ENCODE peak calls at places on chromosome 1, in nine cellular contexts. J is fibroblast of lung, T is Panc1, V is left cardiac atrium, B is NCI-H2029, N is psoas muscle, W is H4, C is KBM-7, K is HFF-Myc. M is an unnamed sample.
A peak's percentile ranks its signal among the peaks of the same experiment; 100 is the strongest.

GRCh38 chr1:173255214-173255813 is 48.2 kb upstream of the TNFSF4 start:
- DNase-seq in J (peak; percentile 39), T (no peak), V (no peak), B (no peak), N (no peak), W (peak; percentile 14), C (peak; percentile 63), K (peak; percentile 24), M (no peak)

GRCh38 chr1:233668146-233668724 is 54.3 kb downstream of the KCNK1 start:
- DNase-seq in J (peak; percentile 2), T (no peak), V (no peak), B (no peak), N (no peak), W (no peak), C (no peak), K (peak; percentile 74), M (no peak)

GRCh38 chr1:192108143-192108542 is 50.1 kb upstream of the RGS18 start:
- DNase-seq in J (no peak), T (no peak), V (no peak), B (no peak), N (no peak), W (no peak), C (no peak), K (no peak), M (no peak)

GRCh38 chr1:31581821-31582810 is 5.8 kb downstream of the TINAGL1 start:
- DNase-seq in J (no peak), T (no peak), V (no peak), B (no peak), N (no peak), W (no peak), C (no peak), K (no peak), M (no peak)

GRCh38 chr1:201705389-201705788 is 123.6 kb upstream of the IPO9 start:
- DNase-seq in J (no peak), T (no peak), V (no peak), B (no peak), N (no peak), W (no peak), C (no peak), K (no peak), M (no peak)

GRCh38 chr1:46725736-46726108 is 6.8 kb upstream of the EFCAB14 start:
- DNase-seq in J (peak; percentile 45), T (no peak), V (no peak), B (no peak), N (no peak), W (no peak), C (no peak), K (no peak), M (no peak)

GRCh38 chr1:229924639-229925038 is 142.4 kb upstream of the GALNT2 start:
- DNase-seq in J (no peak), T (no peak), V (no peak), B (no peak), N (no peak), W (no peak), C (no peak), K (no peak), M (no peak)

GRCh38 chr1:52139817-52140540 is 1.9 kb upstream of the ZFYVE9 start:
- DNase-seq in J (peak; percentile 85), T (peak; percentile 75), V (no peak), B (no peak), N (no peak), W (peak; percentile 81), C (peak; percentile 23), K (peak; percentile 31), M (no peak)

GRCh38 chr1:224114787-224115175 is 870 bp downstream of the FBXO28 start:
- DNase-seq in J (peak; percentile 3), T (no peak), V (no peak), B (no peak), N (no peak), W (no peak), C (no peak), K (no peak), M (no peak)

GRCh38 chr1:30417701-30418425 is 305.5 kb downstream of the MATN1 start:
- DNase-seq in J (no peak), T (no peak), V (no peak), B (no peak), N (no peak), W (no peak), C (no peak), K (no peak), M (no peak)

GRCh38 chr1:92310185-92310597 is 11.3 kb downstream of the RPAP2 start:
- DNase-seq in J (no peak), T (no peak), V (no peak), B (peak; percentile 37), N (no peak), W (no peak), C (peak; percentile 68), K (no peak), M (no peak)

GRCh38 chr1:44543064-44543815 is 131.0 kb downstream of the TMEM53 start:
- DNase-seq in J (no peak), T (no peak), V (no peak), B (no peak), N (no peak), W (no peak), C (no peak), K (no peak), M (no peak)